ENCODE peak calls at places on chromosomes 2 and 18, in five cellular contexts. Q is cardiac muscle cell, B is fibroblast of pulmonary artery, D is transverse colon, E is stomach. F is an unnamed sample.
A peak's percentile ranks its signal among the peaks of the same experiment; 100 is the strongest.

GRCh38 chr2:119255760-119256573 is 32.3 kb downstream of the STEAP3 start:
- DNase-seq in D (no peak), B (peak; percentile 97), Q (peak; percentile 96), E (no peak), F (no peak)

GRCh38 chr2:154132827-154133226 is 261.1 kb downstream of the GALNT13 start:
- DNase-seq in Q (no peak), D (no peak), B (no peak), E (no peak), F (no peak)

GRCh38 chr2:62112192-62112591 is 83.7 kb upstream of the B3GNT2 start:
- DNase-seq in E (no peak), D (no peak), Q (no peak), B (peak; percentile 16), F (no peak)

GRCh38 chr2:48144777-48145176 is 238.5 kb upstream of the FBXO11 start:
- DNase-seq in Q (peak; percentile 63), D (no peak), B (peak; percentile 25), E (no peak), F (peak; percentile 29)

GRCh38 chr2:196515041-196515440 is 124.5 kb upstream of the CCDC150 start:
- DNase-seq in Q (no peak), E (no peak), D (no peak), B (no peak), F (no peak)

GRCh38 chr18:56489901-56490300 is 148.5 kb downstream of the TXNL1 start:
- DNase-seq in E (no peak), Q (no peak), D (no peak), B (no peak), F (no peak)

GRCh38 chr18:76956648-76957047 is 134.3 kb downstream of the ZNF236 start:
- DNase-seq in B (no peak), D (no peak), Q (no peak), E (peak; percentile 65), F (no peak)

GRCh38 chr2:150742094-150742493 is 254.6 kb upstream of the RND3 start:
- DNase-seq in B (no peak), E (no peak), Q (no peak), D (no peak), F (no peak)

GRCh38 chr2:11056614-11057013 is 98.7 kb upstream of the SLC66A3 start:
- DNase-seq in E (no peak), D (no peak), B (peak; percentile 63), Q (peak; percentile 86), F (no peak)

GRCh38 chr18:48023334-48024008 is 93.0 kb upstream of the SMAD2 start:
- DNase-seq in Q (peak; percentile 74), E (peak; percentile 53), D (peak; percentile 37), B (peak; percentile 80), F (peak; percentile 28)

GRCh38 chr2:240916571-240917008 is 10.5 kb downstream of the CROCC2 start:
- DNase-seq in Q (peak; percentile 73), B (peak; percentile 60), D (no peak), E (no peak), F (no peak)

GRCh38 chr2:233418761-233419625 is 64.7 kb downstream of the DGKD start:
- DNase-seq in B (peak; percentile 81), E (peak; percentile 65), D (no peak), Q (peak; percentile 67), F (peak; percentile 84)

GRCh38 chr18:34742761-34743366 is 32.8 kb downstream of the DTNA start:
- DNase-seq in B (no peak), D (no peak), E (no peak), Q (no peak), F (no peak)

GRCh38 chr2:241351640-241352031 is 4.4 kb upstream of the FARP2 start:
- DNase-seq in E (no peak), Q (no peak), D (no peak), B (no peak), F (no peak)

GRCh38 chr2:204611764-204612163 is 66.5 kb downstream of the PARD3B start:
- DNase-seq in E (no peak), B (no peak), D (no peak), Q (no peak), F (no peak)

GRCh38 chr2:222318026-222318711 is 19.4 kb upstream of the PAX3 start:
- DNase-seq in B (peak; percentile 82), E (peak; percentile 72), D (peak; percentile 75), Q (peak; percentile 83), F (peak; percentile 64)

GRCh38 chr2:184646177-184646576 is 47.8 kb downstream of the ZNF804A start:
- DNase-seq in Q (peak; percentile 4), D (no peak), E (no peak), B (peak; percentile 33), F (peak; percentile 4)

GRCh38 chr2:12107849-12108420 is 361.5 kb downstream of the LPIN1 start:
- DNase-seq in Q (peak; percentile 64), D (no peak), B (peak; percentile 36), E (peak; percentile 77), F (no peak)

GRCh38 chr18:24930974-24931373 is 421.0 kb downstream of the ZNF521 start:
- DNase-seq in E (peak; percentile 49), B (no peak), D (no peak), Q (no peak), F (no peak)

GRCh38 chr2:226529556-226529955 is 270.1 kb downstream of the IRS1 start:
- DNase-seq in E (no peak), D (no peak), Q (no peak), B (no peak), F (no peak)

GRCh38 chr2:197673142-197673541 is 2.2 kb downstream of the RFTN2 start:
- DNase-seq in B (no peak), Q (no peak), E (no peak), D (no peak), F (no peak)

GRCh38 chr2:71498261-71498701 is 44.9 kb downstream of the DYSF start:
- DNase-seq in B (peak; percentile 92), D (no peak), Q (peak; percentile 81), E (no peak), F (no peak)

GRCh38 chr2:96325884-96326255 is 753 bp downstream of the ITPRIPL1 start:
- DNase-seq in Q (no peak), B (no peak), E (no peak), D (peak; percentile 43), F (peak; percentile 58)

GRCh38 chr2:119476301-119477117 is 44.9 kb downstream of the TMEM37 start:
- DNase-seq in Q (peak; percentile 81), B (peak; percentile 72), E (peak; percentile 63), D (peak; percentile 53), F (peak; percentile 59)

GRCh38 chr2:102271844-102272243 is 39.5 kb upstream of the IL1RL1 start:
- DNase-seq in D (no peak), B (no peak), Q (no peak), E (no peak), F (no peak)
- H3K4me3 ChIP-seq in D (no peak overlapping the region), B (no peak overlapping the region), Q (no peak overlapping the region), E (no peak overlapping the region), F (no peak overlapping the region)

GRCh38 chr2:174997110-174997509 is 8.1 kb downstream of the CHN1 start:
- DNase-seq in E (no peak), B (peak; percentile 15), D (no peak), Q (no peak), F (no peak)
- TF ChIP-seq CTCF in E (no peak), B (no peak), D (no peak), Q (no peak), F (no peak)

GRCh38 chr2:21042708-21042957 is 1.2 kb downstream of the APOB start:
- DNase-seq in E (no peak), B (no peak), D (no peak), Q (no peak), F (no peak)

GRCh38 chr2:21042958-21043743 is 722 bp downstream of the APOB start:
- DNase-seq in D (peak; percentile 62), E (peak; percentile 74), B (peak; percentile 63), Q (peak; percentile 64), F (peak; percentile 61)

GRCh38 chr2:21044694-21045371 is 960 bp upstream of the APOB start:
- DNase-seq in Q (no peak), E (no peak), D (no peak), B (no peak), F (no peak)

GRCh38 chr2:21041943-21042707 is 1.7 kb downstream of the APOB start:
- DNase-seq in B (peak; percentile 13), E (no peak), D (no peak), Q (peak; percentile 40), F (no peak)

DNA sequence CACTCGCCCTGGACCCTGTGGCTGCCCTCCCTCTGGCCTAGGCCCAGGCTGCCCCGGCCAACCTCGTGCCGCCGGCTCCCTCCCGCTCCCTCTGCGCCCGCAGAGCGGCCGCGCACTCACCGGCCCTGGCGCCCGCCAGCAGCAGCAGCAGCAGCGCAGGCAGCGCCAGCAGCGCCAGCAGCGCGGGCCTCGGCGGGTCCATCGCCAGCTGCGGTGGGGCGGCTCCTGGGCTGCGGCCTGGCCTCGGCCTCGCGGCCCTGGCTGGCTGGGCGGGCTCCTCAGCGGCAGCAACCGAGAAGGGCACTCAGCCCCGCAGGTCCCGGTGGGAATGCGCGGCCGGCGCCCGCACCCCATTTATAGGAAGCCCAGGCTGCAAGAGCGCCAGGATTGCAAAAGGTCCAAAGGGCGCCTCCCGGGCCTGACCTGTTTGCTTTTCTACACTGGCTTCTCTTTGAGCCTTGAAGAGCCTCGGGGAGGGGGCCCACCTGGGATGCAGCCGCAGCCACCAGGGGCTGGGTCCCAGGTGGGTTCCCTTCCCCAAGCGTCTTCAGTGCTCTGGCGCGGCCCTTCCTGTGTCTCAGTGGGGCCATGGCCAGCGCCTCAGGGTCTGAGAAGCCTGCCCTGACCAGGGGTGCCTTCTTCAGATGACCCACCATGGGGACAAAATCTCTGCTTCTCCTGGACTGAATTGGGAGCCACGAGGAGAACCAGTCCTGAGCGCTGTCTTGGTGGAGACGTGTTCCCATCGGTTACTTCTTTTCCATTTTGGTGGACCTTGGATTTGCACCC is at the start of gene APOB:
- DNase-seq in E (no peak), B (no peak), Q (peak; percentile 13), D (peak; percentile 12), F (no peak)
- H3K4me3 ChIP-seq in E (peak within 1 kb of the TSS; percentile 34), B (no peak within 1 kb of the TSS), Q (no peak within 1 kb of the TSS), D (no peak within 1 kb of the TSS), F (no peak within 1 kb of the TSS)

DNA sequence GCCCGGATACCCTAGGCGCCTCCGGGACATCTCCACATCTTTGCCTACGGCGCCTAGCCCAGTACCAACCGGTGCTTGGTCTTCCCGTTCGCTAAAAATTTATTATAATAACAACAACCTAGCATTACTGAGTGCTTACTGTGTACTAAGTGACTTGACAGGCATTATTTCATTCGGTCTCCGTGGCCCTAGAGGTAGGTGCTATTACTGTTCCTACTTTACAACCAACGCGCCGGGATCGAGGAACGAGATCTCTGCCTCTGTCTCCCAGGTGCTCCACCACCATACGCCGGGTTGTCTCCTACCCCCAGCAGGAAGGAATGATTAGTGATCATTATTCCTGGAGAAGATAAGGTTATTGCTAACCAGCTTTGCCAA is 657 bp upstream of the BIN1 start:
- DNase-seq in E (no peak), B (peak; percentile 38), Q (peak; percentile 37), D (peak; percentile 26), F (no peak)
- TF ChIP-seq CTCF in E (no peak), B (peak; percentile 16), Q (peak; percentile 14), D (peak; percentile 14), F (no peak)